ENCODE peak calls at places on chromosomes 16 and 17, in four cellular contexts. B is right atrium auricular region; Z is DND-41; A is CD8-positive, alpha-beta T cell. L is an unnamed sample.

GRCh38 chr17:64747938-64748540 is 85.9 kb upstream of the SMURF2 start:
- DNase-seq in B (no peak), Z (no peak), A (no peak), L (no peak)

GRCh38 chr16:2791174-2791573 is 3.8 kb upstream of the PRSS33 start:
- DNase-seq in B (no peak), Z (no peak), A (no peak), L (no peak)

GRCh38 chr17:57357392-57357784 is 101.1 kb downstream of the MSI2 start:
- DNase-seq in B (no peak), Z (peak; percentile 31), A (no peak), L (no peak)

GRCh38 chr17:43471801-43472200 is 12.0 kb upstream of the DHX8 start:
- DNase-seq in B (no peak), Z (no peak), A (no peak), L (no peak)

GRCh38 chr16:26542198-26542597 is 524.5 kb upstream of the C16orf82 start:
- DNase-seq in B (no peak), Z (no peak), A (no peak), L (no peak)

GRCh38 chr17:28240688-28241340 is 78.2 kb upstream of the TMEM97 start:
- DNase-seq in B (no peak), Z (no peak), A (no peak), L (no peak)

GRCh38 chr17:56653877-56654276 is 60.4 kb downstream of the NOG start:
- DNase-seq in B (no peak), Z (peak; percentile 53), A (peak; percentile 21), L (no peak)

GRCh38 chr16:54286330-54287017 is at the start of gene IRX3:
- DNase-seq in B (peak; percentile 83), Z (peak; percentile 95), A (no peak), L (no peak)

GRCh38 chr17:4232168-4232813 is 31.5 kb downstream of the ANKFY1 start:
- DNase-seq in B (no peak), Z (no peak), A (no peak), L (no peak)

GRCh38 chr16:86289304-86289703 is 221.0 kb upstream of the FOXF1 start:
- DNase-seq in B (no peak), Z (no peak), A (no peak), L (no peak)

GRCh38 chr17:14303343-14304221 is 2.7 kb downstream of the HS3ST3B1 start:
- DNase-seq in B (no peak), Z (no peak), A (no peak), L (no peak)

GRCh38 chr16:5350118-5350517 is 252.5 kb upstream of the EEF2KMT start:
- DNase-seq in B (no peak), Z (no peak), A (no peak), L (no peak)

GRCh38 chr17:35748323-35748960 is 4.6 kb downstream of the GAS2L2 start:
- DNase-seq in B (no peak), Z (no peak), A (no peak), L (no peak)

GRCh38 chr16:69444873-69445517 is 20.6 kb downstream of the CYB5B start:
- DNase-seq in B (no peak), Z (no peak), A (no peak), L (no peak)

GRCh38 chr16:87974190-87974589 is 23.0 kb downstream of the BANP start:
- DNase-seq in B (no peak), Z (no peak), A (no peak), L (no peak)

GRCh38 chr17:82339634-82340580 is 6.3 kb upstream of the SECTM1 start:
- DNase-seq in B (no peak), Z (no peak), A (no peak), L (no peak)

GRCh38 chr16:81634380-81635121 is 144.5 kb upstream of the PLCG2 start:
- DNase-seq in B (no peak), Z (no peak), A (no peak), L (no peak)

GRCh38 chr16:55912022-55912421 is 36.8 kb upstream of the CES5A start:
- DNase-seq in B (peak; percentile 67), Z (no peak), A (no peak), L (no peak)

GRCh38 chr16:57137043-57137442 is 44.7 kb downstream of the CPNE2 start:
- DNase-seq in B (no peak), Z (no peak), A (no peak), L (no peak)

GRCh38 chr16:89358030-89359005 is 132.0 kb downstream of the ANKRD11 start:
- DNase-seq in B (no peak), Z (peak; percentile 83), A (peak; percentile 35), L (no peak)

GRCh38 chr16:7397901-7398300 is 65.3 kb downstream of the RBFOX1 start:
- DNase-seq in B (no peak), Z (no peak), A (no peak), L (no peak)

GRCh38 chr16:74726736-74727135 is 26.1 kb upstream of the MLKL start:
- DNase-seq in B (no peak), Z (peak; percentile 45), A (no peak), L (no peak)

GRCh38 chr16:57694556-57695377 is at the start of gene DRC7:
- DNase-seq in B (no peak), Z (peak; percentile 45), A (no peak), L (no peak)

GRCh38 chr16:79253100-79253631 is 347.4 kb downstream of the MAF start:
- DNase-seq in B (no peak), Z (no peak), A (no peak), L (no peak)

GRCh38 chr16:1019234-1019933 is 37.8 kb downstream of the SOX8 start:
- DNase-seq in B (peak; percentile 69), Z (no peak), A (no peak), L (no peak)

GRCh38 chr17:82160081-82160480 is 52.6 kb downstream of the CCDC57 start:
- DNase-seq in B (no peak), Z (no peak), A (no peak), L (no peak)

GRCh38 chr17:78822552-78822951 is 18.1 kb downstream of the USP36 start:
- DNase-seq in B (no peak), Z (no peak), A (no peak), L (no peak)

GRCh38 chr17:7561589-7562207 is at the start of gene SENP3:
- DNase-seq in B (peak; percentile 86), Z (peak; percentile 89), A (peak; percentile 87), L (no peak)

GRCh38 chr16:49492090-49492801 is 118.6 kb downstream of the C16orf78 start:
- DNase-seq in B (no peak), Z (no peak), A (peak; percentile 28), L (no peak)

GRCh38 chr17:57708401-57708800 is 36.7 kb downstream of the CCDC182 start:
- DNase-seq in B (peak; percentile 11), Z (no peak), A (no peak), L (no peak)

GRCh38 chr17:54867634-54868033 is 33.0 kb upstream of the TOM1L1 start:
- DNase-seq in B (no peak), Z (no peak), A (no peak), L (no peak)

GRCh38 chr17:11610999-11611566 is 12.8 kb downstream of the DNAH9 start:
- DNase-seq in B (no peak), Z (no peak), A (no peak), L (no peak)

GRCh38 chr16:80803341-80804060 is 897 bp downstream of the CDYL2 start:
- DNase-seq in B (no peak), Z (no peak), A (peak; percentile 16), L (no peak)

GRCh38 chr16:67234180-67234597 is 7.3 kb downstream of the TMEM208 start:
- DNase-seq in B (no peak), Z (no peak), A (no peak), L (no peak)

GRCh38 chr16:67236551-67237395 is 9.8 kb downstream of the TMEM208 start:
- DNase-seq in B (no peak), Z (peak; percentile 91), A (peak; percentile 38), L (no peak)

GRCh38 chr16:67238278-67238575 is 9.1 kb downstream of the FHOD1 start:
- DNase-seq in B (no peak), Z (no peak), A (no peak), L (no peak)

GRCh38 chr16:67237396-67238277 is 9.6 kb downstream of the FHOD1 start:
- DNase-seq in B (no peak), Z (no peak), A (no peak), L (no peak)

GRCh38 chr16:67235816-67236547 is 9.1 kb downstream of the TMEM208 start:
- DNase-seq in B (no peak), Z (peak; percentile 86), A (no peak), L (no peak)
- H3K27ac ChIP-seq in B (no peak overlapping the region), Z (peak overlapping the region; percentile 95), A (no peak overlapping the region), L (peak overlapping the region; percentile 18)

GRCh38 chr17:72432143-72432604 is 311.4 kb downstream of the SOX9 start:
- DNase-seq in B (no peak), Z (no peak), A (no peak), L (no peak)
- TF ChIP-seq CTCF in B (no peak), Z (no peak), A (no peak), L (no peak)

DNA sequence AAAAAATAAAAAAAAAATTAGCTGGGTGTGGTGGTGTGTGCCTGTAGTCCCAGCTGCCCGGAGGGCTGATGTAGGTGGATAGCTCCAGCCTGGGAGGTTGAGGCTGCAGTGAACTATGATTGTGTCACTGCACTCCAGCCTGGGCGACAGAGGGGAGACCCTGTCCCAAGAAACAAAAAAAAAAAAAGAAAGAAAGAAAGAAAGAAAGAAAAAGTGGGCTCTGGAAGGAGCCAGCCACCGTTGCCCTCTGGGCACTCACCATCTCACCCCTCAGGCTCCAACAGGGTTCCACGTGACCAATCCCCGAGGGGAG is 87.3 kb upstream of the TOB1 start:
- DNase-seq in B (no peak), Z (no peak), A (no peak), L (no peak)
- H3K4me1 ChIP-seq in B (peaks cover 59% of the 10 kb centered on the region), Z (peaks cover 8% of the 10 kb centered on the region), A (peaks cover 4% of the 10 kb centered on the region), L (peaks cover 37% of the 10 kb centered on the region)

DNA sequence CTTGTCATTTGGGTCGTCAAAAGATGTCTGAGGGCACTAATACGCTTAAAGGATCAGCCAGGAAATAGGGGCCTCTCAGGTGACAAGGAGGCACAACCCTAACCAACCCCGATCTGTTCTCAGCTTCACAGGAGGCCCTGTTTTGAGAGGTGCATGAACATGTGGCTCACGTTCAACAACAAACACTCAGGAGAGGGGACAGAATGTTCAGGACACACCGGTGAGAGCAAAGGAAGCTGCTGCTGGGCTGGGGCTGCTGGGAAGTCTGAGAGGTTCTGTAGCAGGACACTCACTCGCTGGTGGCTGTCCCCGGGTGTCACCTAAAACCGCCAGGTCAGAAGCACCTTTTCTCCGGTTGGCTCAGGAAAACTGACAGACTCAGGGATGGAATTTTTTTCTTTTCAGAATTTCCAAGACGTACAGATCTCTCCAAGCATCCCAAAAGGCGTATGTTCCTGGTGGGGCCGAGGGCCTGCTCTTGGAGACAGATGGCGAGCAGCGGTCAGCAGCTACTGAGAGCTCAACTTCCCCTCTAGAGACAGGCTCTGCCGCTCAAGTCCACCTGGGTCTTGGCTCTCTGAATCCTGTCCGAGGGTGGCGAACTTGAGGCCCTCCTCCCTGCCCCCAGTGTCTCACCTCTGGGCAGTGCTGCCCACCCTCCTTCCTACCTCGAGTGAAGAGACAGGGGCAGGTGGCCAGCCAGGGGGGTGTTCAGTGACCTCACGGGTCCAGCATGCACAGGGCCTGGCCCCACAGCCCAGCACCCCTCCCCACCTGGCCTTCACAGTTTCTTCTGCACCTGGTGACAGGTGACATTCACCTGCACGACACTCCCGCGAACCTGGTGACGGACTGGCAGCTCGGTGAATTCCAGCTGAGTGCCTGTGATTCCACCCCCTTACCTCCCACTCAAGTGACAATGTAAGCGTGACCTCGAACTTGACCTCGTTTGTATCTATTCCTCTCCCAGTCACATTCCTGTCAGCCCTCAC is 22.9 kb downstream of the CLUH start:
- DNase-seq in B (peak; percentile 60), Z (no peak), A (no peak), L (no peak)
- H3K27ac ChIP-seq in B (peak overlapping the region; percentile 44), Z (no peak overlapping the region), A (no peak overlapping the region), L (no peak overlapping the region)

GRCh38 chr17:20072692-20072992 is 63.5 kb downstream of the SPECC1 start:
- DNase-seq in B (no peak), Z (no peak), A (no peak), L (no peak)
- TF ChIP-seq CTCF in B (no peak), Z (no peak), A (no peak), L (no peak)